ENCODE peak calls at places on chromosome 5, in five cellular contexts. M is ELR; W is stimulated activated naive CD8-positive, alpha-beta T cell treated with anti-CD3 and anti-CD28 coated beads, Interleukin-15, amount 100 ng/mL, for 72 hours; H is esophagus muscularis mucosa; A is NCI-H1105 treated with DMSO at 0.1 percent for 48 hours. G is an unnamed sample.

GRCh38 chr5:74476197-74477081 is 164.1 kb downstream of the ENC1 start:
- DNase-seq in A (no peak), H (no peak), W (no peak), M (no peak), G (no peak)

GRCh38 chr5:180803181-180804128 is 849 bp upstream of the MGAT1 start:
- DNase-seq in M (peak), A (no peak), H (no peak), W (peak), G (peak)

GRCh38 chr5:15203376-15203775 is 296.6 kb upstream of the FBXL7 start:
- DNase-seq in H (no peak), M (peak), A (no peak), W (no peak), G (no peak)

GRCh38 chr5:133807348-133807747 is 161.1 kb downstream of the C5orf15 start:
- DNase-seq in W (no peak), H (no peak), M (no peak), A (no peak), G (no peak)

GRCh38 chr5:100889896-100890295 is 13.2 kb downstream of the ST8SIA4 start:
- DNase-seq in A (no peak), M (peak), W (no peak), H (no peak), G (peak)

GRCh38 chr5:116733995-116734716 is 159.5 kb upstream of the SEMA6A start:
- DNase-seq in W (no peak), M (no peak), H (no peak), A (no peak), G (no peak)

GRCh38 chr5:3311443-3311842 is 284.2 kb upstream of the IRX1 start:
- DNase-seq in H (no peak), M (no peak), W (no peak), A (no peak), G (no peak)

GRCh38 chr5:150124596-150124995 is 31.0 kb downstream of the PDGFRB start:
- DNase-seq in M (no peak), W (no peak), H (no peak), A (no peak), G (no peak)

GRCh38 chr5:134003957-134004625 is 684 bp downstream of the VDAC1 start:
- DNase-seq in W (peak), M (peak), A (no peak), H (no peak), G (peak)

GRCh38 chr5:14265574-14265973 is 122.4 kb downstream of the TRIO start:
- DNase-seq in A (no peak), H (no peak), M (peak), W (no peak), G (peak)

GRCh38 chr5:162068412-162068811 is 839 bp downstream of the GABRG2 start:
- DNase-seq in A (peak), M (no peak), W (no peak), H (no peak), G (no peak)

GRCh38 chr5:675876-676698 is 17.1 kb downstream of the TPPP start:
- DNase-seq in M (no peak), W (peak), H (no peak), A (no peak), G (no peak)

GRCh38 chr5:156981481-156981880 is 18.5 kb upstream of the TIMD4 start:
- DNase-seq in A (no peak), M (no peak), W (no peak), H (no peak), G (no peak)

GRCh38 chr5:153601377-153601776 is 110.9 kb downstream of the GRIA1 start:
- DNase-seq in A (no peak), H (no peak), W (no peak), M (no peak), G (no peak)

GRCh38 chr5:956941-957729 is 51.5 kb upstream of the NKD2 start:
- DNase-seq in A (no peak), H (no peak), W (peak), M (peak), G (peak)

GRCh38 chr5:31470608-31471007 is 61.3 kb downstream of the DROSHA start:
- DNase-seq in M (peak), A (no peak), W (no peak), H (no peak), G (peak)

GRCh38 chr5:140628711-140629110 is 4.3 kb downstream of the CD14 start:
- DNase-seq in W (no peak), A (no peak), H (no peak), M (peak), G (peak)

GRCh38 chr5:113140837-113141661 is 164.5 kb downstream of the DCP2 start:
- DNase-seq in M (peak), A (no peak), H (peak), W (no peak), G (no peak)

GRCh38 chr5:77306531-77306930 is 96.1 kb downstream of the PDE8B start:
- DNase-seq in H (no peak), M (no peak), W (no peak), A (no peak), G (no peak)

GRCh38 chr5:168932400-168932799 is 353.2 kb upstream of the PANK3 start:
- DNase-seq in M (no peak), A (no peak), H (no peak), W (no peak), G (no peak)

GRCh38 chr5:76443399-76443798 is 40.3 kb downstream of the IQGAP2 start:
- DNase-seq in A (no peak), H (no peak), M (no peak), W (no peak), G (no peak)

GRCh38 chr5:59351076-59351794 is 542.3 kb downstream of the PDE4D start:
- DNase-seq in H (no peak), M (no peak), A (no peak), W (no peak), G (no peak)

GRCh38 chr5:166561759-166562158 is 1729.7 kb upstream of the WWC1 start:
- DNase-seq in W (no peak), M (no peak), H (no peak), A (no peak), G (no peak)

GRCh38 chr5:127313847-127314473 is 23.4 kb downstream of the MEGF10 start:
- DNase-seq in A (peak), W (peak), M (peak), H (no peak), G (peak)

GRCh38 chr5:15880201-15880600 is 299.4 kb downstream of the MARCHF11 start:
- DNase-seq in H (no peak), A (no peak), W (no peak), M (no peak), G (no peak)

G was measured in endothelial cell of umbilical vein.